ENCODE peak calls at places on chromosomes 2 and 18, in nine cellular contexts. One of them, this sample, is unnamed.

GRCh38 chr2:96407041-96407918 is 71.7 kb downstream of the NCAPH start:
- DNase-seq in pons: peak; percentile 91
- DNase-seq in Peyer's patch: peak; percentile 70
- DNase-seq in BJ: peak; percentile 4
- DNase-seq in AG04450: peak; percentile 63
- DNase-seq in MM.1S: peak; percentile 79
- DNase-seq in LHCN-M2: peak; percentile 69
- DNase-seq in brain microvascular endothelial cell: peak; percentile 52
- DNase-seq in HTR-8/SVneo: peak; percentile 91
- DNase-seq in this sample: peak; percentile 56

GRCh38 chr2:221676566-221677172 is 104.6 kb upstream of the EPHA4 start:
- DNase-seq in pons: no peak
- DNase-seq in Peyer's patch: no peak
- DNase-seq in BJ: no peak
- DNase-seq in AG04450: no peak
- DNase-seq in MM.1S: no peak
- DNase-seq in LHCN-M2: no peak
- DNase-seq in brain microvascular endothelial cell: no peak
- DNase-seq in HTR-8/SVneo: no peak
- DNase-seq in this sample: no peak

GRCh38 chr18:9482790-9483189 is 7.5 kb downstream of the RALBP1 start:
- DNase-seq in pons: no peak
- DNase-seq in Peyer's patch: no peak
- DNase-seq in BJ: no peak
- DNase-seq in AG04450: no peak
- DNase-seq in MM.1S: no peak
- DNase-seq in LHCN-M2: no peak
- DNase-seq in brain microvascular endothelial cell: no peak
- DNase-seq in HTR-8/SVneo: no peak
- DNase-seq in this sample: no peak

GRCh38 chr18:47809420-47809819 is 121.0 kb downstream of the SMAD2 start:
- DNase-seq in pons: no peak
- DNase-seq in Peyer's patch: no peak
- DNase-seq in BJ: no peak
- DNase-seq in AG04450: no peak
- DNase-seq in MM.1S: no peak
- DNase-seq in LHCN-M2: no peak
- DNase-seq in brain microvascular endothelial cell: no peak
- DNase-seq in HTR-8/SVneo: no peak
- DNase-seq in this sample: no peak

GRCh38 chr2:237435844-237436590 is 22.1 kb upstream of the COL6A3 start:
- DNase-seq in pons: no peak
- DNase-seq in Peyer's patch: no peak
- DNase-seq in BJ: no peak
- DNase-seq in AG04450: no peak
- DNase-seq in MM.1S: no peak
- DNase-seq in LHCN-M2: peak; percentile 92
- DNase-seq in brain microvascular endothelial cell: peak; percentile 95
- DNase-seq in HTR-8/SVneo: no peak
- DNase-seq in this sample: no peak

GRCh38 chr2:53768233-53768542 is 584 bp downstream of the CHAC2 start:
- DNase-seq in pons: peak; percentile 17
- DNase-seq in Peyer's patch: no peak
- DNase-seq in BJ: no peak
- DNase-seq in AG04450: no peak
- DNase-seq in MM.1S: no peak
- DNase-seq in LHCN-M2: peak; percentile 61
- DNase-seq in brain microvascular endothelial cell: peak; percentile 33
- DNase-seq in HTR-8/SVneo: peak; percentile 56
- DNase-seq in this sample: no peak

GRCh38 chr2:193141-193552 is 70.7 kb downstream of the SH3YL1 start:
- DNase-seq in pons: no peak
- DNase-seq in Peyer's patch: no peak
- DNase-seq in BJ: peak; percentile 50
- DNase-seq in AG04450: no peak
- DNase-seq in MM.1S: no peak
- DNase-seq in LHCN-M2: no peak
- DNase-seq in brain microvascular endothelial cell: no peak
- DNase-seq in HTR-8/SVneo: no peak
- DNase-seq in this sample: no peak

GRCh38 chr18:12946549-12947354 is 1.1 kb upstream of the SEH1L start:
- DNase-seq in pons: peak; percentile 40
- DNase-seq in Peyer's patch: no peak
- DNase-seq in BJ: peak; percentile 84
- DNase-seq in AG04450: peak; percentile 78
- DNase-seq in MM.1S: peak; percentile 21
- DNase-seq in LHCN-M2: peak; percentile 84
- DNase-seq in brain microvascular endothelial cell: peak; percentile 72
- DNase-seq in HTR-8/SVneo: peak; percentile 48
- DNase-seq in this sample: peak; percentile 62

GRCh38 chr2:64829522-64829921 is 159.7 kb upstream of the SLC1A4 start:
- DNase-seq in pons: no peak
- DNase-seq in Peyer's patch: no peak
- DNase-seq in BJ: no peak
- DNase-seq in AG04450: no peak
- DNase-seq in MM.1S: no peak
- DNase-seq in LHCN-M2: no peak
- DNase-seq in brain microvascular endothelial cell: no peak
- DNase-seq in HTR-8/SVneo: no peak
- DNase-seq in this sample: no peak

GRCh38 chr2:66362651-66363050 is 72.3 kb upstream of the MEIS1 start:
- DNase-seq in pons: no peak
- DNase-seq in Peyer's patch: no peak
- DNase-seq in BJ: no peak
- DNase-seq in AG04450: no peak
- DNase-seq in MM.1S: no peak
- DNase-seq in LHCN-M2: no peak
- DNase-seq in brain microvascular endothelial cell: no peak
- DNase-seq in HTR-8/SVneo: no peak
- DNase-seq in this sample: no peak

GRCh38 chr2:47904903-47905453 is 1.3 kb downstream of the FBXO11 start:
- DNase-seq in pons: no peak
- DNase-seq in Peyer's patch: peak; percentile 66
- DNase-seq in BJ: no peak
- DNase-seq in AG04450: no peak
- DNase-seq in MM.1S: peak; percentile 43
- DNase-seq in LHCN-M2: no peak
- DNase-seq in brain microvascular endothelial cell: no peak
- DNase-seq in HTR-8/SVneo: no peak
- DNase-seq in this sample: peak; percentile 43

GRCh38 chr2:175414872-175415487 is 233.5 kb upstream of the ATP5MC3 start:
- DNase-seq in pons: peak; percentile 30
- DNase-seq in Peyer's patch: no peak
- DNase-seq in BJ: peak; percentile 20
- DNase-seq in AG04450: peak; percentile 6
- DNase-seq in MM.1S: peak; percentile 55
- DNase-seq in LHCN-M2: peak; percentile 53
- DNase-seq in brain microvascular endothelial cell: peak; percentile 69
- DNase-seq in HTR-8/SVneo: peak; percentile 35
- DNase-seq in this sample: peak; percentile 36

GRCh38 chr2:25483584-25484266 is 142.0 kb upstream of the DNMT3A start:
- DNase-seq in pons: peak; percentile 83
- DNase-seq in Peyer's patch: no peak
- DNase-seq in BJ: no peak
- DNase-seq in AG04450: no peak
- DNase-seq in MM.1S: peak; percentile 35
- DNase-seq in LHCN-M2: no peak
- DNase-seq in brain microvascular endothelial cell: no peak
- DNase-seq in HTR-8/SVneo: no peak
- DNase-seq in this sample: no peak

GRCh38 chr2:168515502-168515901 is 59.4 kb downstream of the CERS6 start:
- DNase-seq in pons: peak; percentile 15
- DNase-seq in Peyer's patch: no peak
- DNase-seq in BJ: peak; percentile 83
- DNase-seq in AG04450: peak; percentile 47
- DNase-seq in MM.1S: no peak
- DNase-seq in LHCN-M2: peak; percentile 89
- DNase-seq in brain microvascular endothelial cell: peak; percentile 56
- DNase-seq in HTR-8/SVneo: no peak
- DNase-seq in this sample: no peak

GRCh38 chr2:241003047-241003360 is 4.6 kb downstream of the SNED1 start:
- DNase-seq in pons: no peak
- DNase-seq in Peyer's patch: no peak
- DNase-seq in BJ: no peak
- DNase-seq in AG04450: no peak
- DNase-seq in MM.1S: no peak
- DNase-seq in LHCN-M2: no peak
- DNase-seq in brain microvascular endothelial cell: no peak
- DNase-seq in HTR-8/SVneo: no peak
- DNase-seq in this sample: no peak

GRCh38 chr2:216478151-216478550 is 20.5 kb upstream of the RPL37A start:
- DNase-seq in pons: peak; percentile 86
- DNase-seq in Peyer's patch: no peak
- DNase-seq in BJ: no peak
- DNase-seq in AG04450: peak; percentile 38
- DNase-seq in MM.1S: no peak
- DNase-seq in LHCN-M2: peak; percentile 57
- DNase-seq in brain microvascular endothelial cell: peak; percentile 75
- DNase-seq in HTR-8/SVneo: peak; percentile 65
- DNase-seq in this sample: no peak

GRCh38 chr2:231331533-231331932 is 64.0 kb upstream of the B3GNT7 start:
- DNase-seq in pons: no peak
- DNase-seq in Peyer's patch: peak; percentile 24
- DNase-seq in BJ: no peak
- DNase-seq in AG04450: no peak
- DNase-seq in MM.1S: no peak
- DNase-seq in LHCN-M2: no peak
- DNase-seq in brain microvascular endothelial cell: no peak
- DNase-seq in HTR-8/SVneo: no peak
- DNase-seq in this sample: no peak

GRCh38 chr2:210452194-210452593 is 24.4 kb downstream of the LANCL1 start:
- DNase-seq in pons: no peak
- DNase-seq in Peyer's patch: no peak
- DNase-seq in BJ: no peak
- DNase-seq in AG04450: no peak
- DNase-seq in MM.1S: no peak
- DNase-seq in LHCN-M2: no peak
- DNase-seq in brain microvascular endothelial cell: no peak
- DNase-seq in HTR-8/SVneo: no peak
- DNase-seq in this sample: no peak

GRCh38 chr2:161344737-161345136 is 36.5 kb downstream of the PSMD14 start:
- DNase-seq in pons: no peak
- DNase-seq in Peyer's patch: no peak
- DNase-seq in BJ: no peak
- DNase-seq in AG04450: no peak
- DNase-seq in MM.1S: no peak
- DNase-seq in LHCN-M2: no peak
- DNase-seq in brain microvascular endothelial cell: no peak
- DNase-seq in HTR-8/SVneo: no peak
- DNase-seq in this sample: no peak

GRCh38 chr18:10440874-10441273 is 13.6 kb upstream of the APCDD1 start:
- DNase-seq in pons: no peak
- DNase-seq in Peyer's patch: no peak
- DNase-seq in BJ: no peak
- DNase-seq in AG04450: no peak
- DNase-seq in MM.1S: no peak
- DNase-seq in LHCN-M2: no peak
- DNase-seq in brain microvascular endothelial cell: no peak
- DNase-seq in HTR-8/SVneo: no peak
- DNase-seq in this sample: no peak

GRCh38 chr2:12652723-12653122 is 64.0 kb upstream of the TRIB2 start:
- DNase-seq in pons: no peak
- DNase-seq in Peyer's patch: no peak
- DNase-seq in BJ: no peak
- DNase-seq in AG04450: no peak
- DNase-seq in MM.1S: no peak
- DNase-seq in LHCN-M2: no peak
- DNase-seq in brain microvascular endothelial cell: no peak
- DNase-seq in HTR-8/SVneo: no peak
- DNase-seq in this sample: no peak

GRCh38 chr18:52395146-52395852 is 55.3 kb downstream of the DCC start:
- DNase-seq in pons: peak; percentile 79
- DNase-seq in Peyer's patch: no peak
- DNase-seq in BJ: no peak
- DNase-seq in AG04450: no peak
- DNase-seq in MM.1S: no peak
- DNase-seq in LHCN-M2: no peak
- DNase-seq in brain microvascular endothelial cell: no peak
- DNase-seq in HTR-8/SVneo: no peak
- DNase-seq in this sample: no peak

GRCh38 chr2:8595428-8595805 is 86.4 kb upstream of the ID2 start:
- DNase-seq in pons: no peak
- DNase-seq in Peyer's patch: no peak
- DNase-seq in BJ: no peak
- DNase-seq in AG04450: no peak
- DNase-seq in MM.1S: no peak
- DNase-seq in LHCN-M2: no peak
- DNase-seq in brain microvascular endothelial cell: no peak
- DNase-seq in HTR-8/SVneo: no peak
- DNase-seq in this sample: no peak

GRCh38 chr2:225013432-225014048 is 28.7 kb downstream of the DOCK10 start:
- DNase-seq in pons: no peak
- DNase-seq in Peyer's patch: no peak
- DNase-seq in BJ: no peak
- DNase-seq in AG04450: no peak
- DNase-seq in MM.1S: no peak
- DNase-seq in LHCN-M2: no peak
- DNase-seq in brain microvascular endothelial cell: peak; percentile 37
- DNase-seq in HTR-8/SVneo: no peak
- DNase-seq in this sample: no peak

GRCh38 chr2:184169366-184169765 is 429.0 kb upstream of the ZNF804A start:
- DNase-seq in pons: no peak
- DNase-seq in Peyer's patch: no peak
- DNase-seq in BJ: no peak
- DNase-seq in AG04450: no peak
- DNase-seq in MM.1S: no peak
- DNase-seq in LHCN-M2: no peak
- DNase-seq in brain microvascular endothelial cell: no peak
- DNase-seq in HTR-8/SVneo: no peak
- DNase-seq in this sample: no peak

GRCh38 chr2:126884861-126885481 is 13.7 kb upstream of the TEX51 start:
- DNase-seq in pons: no peak
- DNase-seq in Peyer's patch: no peak
- DNase-seq in BJ: no peak
- DNase-seq in AG04450: no peak
- DNase-seq in MM.1S: no peak
- DNase-seq in LHCN-M2: no peak
- DNase-seq in brain microvascular endothelial cell: no peak
- DNase-seq in HTR-8/SVneo: no peak
- DNase-seq in this sample: no peak